ENCODE peak calls at places on chromosome 16, in four cellular contexts. One of them, this sample, is unnamed.

GRCh38 chr16:66007717-66008116 is 358.8 kb upstream of the CDH5 start:
- DNase-seq in AG08396: peak; percentile 50
- DNase-seq in activated T-cell treated with anti-CD3 and anti-CD28 coated beads for 1 hour: no peak
- DNase-seq in lower lobe of right lung: no peak
- DNase-seq in this sample: peak; percentile 13

GRCh38 chr16:66712512-66712911 is 16.0 kb upstream of the CMTM4 start:
- DNase-seq in activated T-cell treated with anti-CD3 and anti-CD28 coated beads for 1 hour: no peak
- DNase-seq in AG08396: no peak
- DNase-seq in lower lobe of right lung: no peak
- DNase-seq in this sample: no peak

GRCh38 chr16:84048306-84048705 is 5.7 kb upstream of the SLC38A8 start:
- DNase-seq in AG08396: no peak
- DNase-seq in lower lobe of right lung: peak; percentile 39
- DNase-seq in activated T-cell treated with anti-CD3 and anti-CD28 coated beads for 1 hour: no peak
- DNase-seq in this sample: no peak

GRCh38 chr16:47848481-47849109 is 307.2 kb downstream of the ABCC12 start:
- DNase-seq in activated T-cell treated with anti-CD3 and anti-CD28 coated beads for 1 hour: no peak
- DNase-seq in AG08396: peak; percentile 37
- DNase-seq in lower lobe of right lung: no peak
- DNase-seq in this sample: no peak

GRCh38 chr16:87445486-87445885 is 47.3 kb downstream of the ZCCHC14 start:
- DNase-seq in lower lobe of right lung: no peak
- DNase-seq in AG08396: peak; percentile 52
- DNase-seq in activated T-cell treated with anti-CD3 and anti-CD28 coated beads for 1 hour: no peak
- DNase-seq in this sample: no peak

GRCh38 chr16:66416981-66417700 is 10.0 kb upstream of the BEAN1 start:
- DNase-seq in activated T-cell treated with anti-CD3 and anti-CD28 coated beads for 1 hour: no peak
- DNase-seq in AG08396: no peak
- DNase-seq in lower lobe of right lung: no peak
- DNase-seq in this sample: no peak

GRCh38 chr16:2819939-2820835 is 3.1 kb downstream of the PRSS21 start:
- DNase-seq in AG08396: no peak
- DNase-seq in lower lobe of right lung: peak; percentile 40
- DNase-seq in activated T-cell treated with anti-CD3 and anti-CD28 coated beads for 1 hour: no peak
- DNase-seq in this sample: no peak

GRCh38 chr16:14419817-14420216 is 210.2 kb downstream of the PARN start:
- DNase-seq in AG08396: no peak
- DNase-seq in activated T-cell treated with anti-CD3 and anti-CD28 coated beads for 1 hour: no peak
- DNase-seq in lower lobe of right lung: no peak
- DNase-seq in this sample: no peak

GRCh38 chr16:1707193-1707790 is 1.3 kb downstream of the MAPK8IP3 start:
- DNase-seq in activated T-cell treated with anti-CD3 and anti-CD28 coated beads for 1 hour: no peak
- DNase-seq in lower lobe of right lung: no peak
- DNase-seq in AG08396: peak; percentile 61
- DNase-seq in this sample: peak; percentile 12

GRCh38 chr16:60204221-60204620 is 1470.1 kb upstream of the GOT2 start:
- DNase-seq in lower lobe of right lung: no peak
- DNase-seq in activated T-cell treated with anti-CD3 and anti-CD28 coated beads for 1 hour: no peak
- DNase-seq in AG08396: no peak
- DNase-seq in this sample: no peak